ENCODE peak calls at places on chromosomes 12 and 14, in four cellular contexts. One of them, this sample, is unnamed. For H3K4me1, the result is how much of the 10 kb centered on the place peaks cover.

GRCh38 chr12:59500335-59500734 is 95.5 kb upstream of the SLC16A7 start:
- DNase-seq in IMR-90: no peak
- DNase-seq in A549: no peak
- DNase-seq in CD8-positive, alpha-beta T cell: no peak
- DNase-seq in this sample: no peak

GRCh38 chr12:57734586-57734985 is 4.0 kb downstream of the AGAP2 start:
- DNase-seq in IMR-90: no peak
- DNase-seq in A549: no peak
- DNase-seq in CD8-positive, alpha-beta T cell: no peak
- DNase-seq in this sample: no peak

GRCh38 chr12:52618216-52618615 is at the start of gene KRT73:
- DNase-seq in IMR-90: no peak
- DNase-seq in A549: no peak
- DNase-seq in CD8-positive, alpha-beta T cell: no peak
- DNase-seq in this sample: no peak

GRCh38 chr14:90536092-90536491 is 139.3 kb downstream of the CALM1 start:
- DNase-seq in IMR-90: no peak
- DNase-seq in A549: no peak
- DNase-seq in CD8-positive, alpha-beta T cell: no peak
- DNase-seq in this sample: peak

GRCh38 chr14:51818748-51819386 is 41.5 kb upstream of the GNG2 start:
- DNase-seq in IMR-90: no peak
- DNase-seq in A549: no peak
- DNase-seq in CD8-positive, alpha-beta T cell: no peak
- DNase-seq in this sample: no peak

GRCh38 chr12:57904848-57905811 is 36.2 kb upstream of the ATP23 start:
- DNase-seq in IMR-90: peak
- DNase-seq in A549: peak
- DNase-seq in CD8-positive, alpha-beta T cell: peak
- DNase-seq in this sample: peak

GRCh38 chr12:94500831-94501567 is 41.3 kb upstream of the CEP83 start:
- DNase-seq in IMR-90: no peak
- DNase-seq in A549: no peak
- DNase-seq in CD8-positive, alpha-beta T cell: no peak
- DNase-seq in this sample: peak

GRCh38 chr14:24246765-24247212 is 4.4 kb upstream of the TINF2 start:
- DNase-seq in IMR-90: peak
- DNase-seq in A549: no peak
- DNase-seq in CD8-positive, alpha-beta T cell: no peak
- DNase-seq in this sample: no peak

GRCh38 chr12:109641422-109641821 is 67.8 kb downstream of the MVK start:
- DNase-seq in IMR-90: no peak
- DNase-seq in A549: no peak
- DNase-seq in CD8-positive, alpha-beta T cell: no peak
- DNase-seq in this sample: no peak

GRCh38 chr14:37590096-37590809 is 4.8 kb downstream of the FOXA1 start:
- DNase-seq in IMR-90: no peak
- DNase-seq in A549: no peak
- DNase-seq in CD8-positive, alpha-beta T cell: no peak
- DNase-seq in this sample: no peak

GRCh38 chr14:87152701-87153100 is 840.3 kb downstream of the GALC start:
- DNase-seq in IMR-90: no peak
- DNase-seq in A549: no peak
- DNase-seq in CD8-positive, alpha-beta T cell: no peak
- DNase-seq in this sample: no peak

GRCh38 chr12:22527999-22528398 is 16.3 kb downstream of the C2CD5 start:
- DNase-seq in IMR-90: peak
- DNase-seq in A549: no peak
- DNase-seq in CD8-positive, alpha-beta T cell: no peak
- DNase-seq in this sample: peak

GRCh38 chr14:37230551-37231194 is 32.9 kb downstream of the MIPOL1 start:
- DNase-seq in IMR-90: peak
- DNase-seq in A549: peak
- DNase-seq in CD8-positive, alpha-beta T cell: no peak
- DNase-seq in this sample: peak

GRCh38 chr12:130127909-130128763 is 34.1 kb upstream of the FZD10 start:
- DNase-seq in IMR-90: no peak
- DNase-seq in A549: no peak
- DNase-seq in CD8-positive, alpha-beta T cell: no peak
- DNase-seq in this sample: peak

GRCh38 chr12:90622431-90622830 is 332.5 kb downstream of the CCER1 start:
- DNase-seq in IMR-90: peak
- DNase-seq in A549: no peak
- DNase-seq in CD8-positive, alpha-beta T cell: no peak
- DNase-seq in this sample: peak

GRCh38 chr12:13177373-13177772 is 19.2 kb upstream of the EMP1 start:
- DNase-seq in IMR-90: no peak
- DNase-seq in A549: no peak
- DNase-seq in CD8-positive, alpha-beta T cell: no peak
- DNase-seq in this sample: peak

GRCh38 chr12:13179159-13180074 is 17.1 kb upstream of the EMP1 start:
- DNase-seq in IMR-90: peak
- DNase-seq in A549: peak
- DNase-seq in CD8-positive, alpha-beta T cell: peak
- DNase-seq in this sample: peak

GRCh38 chr12:13178568-13179158 is 17.9 kb upstream of the EMP1 start:
- DNase-seq in IMR-90: no peak
- DNase-seq in A549: no peak
- DNase-seq in CD8-positive, alpha-beta T cell: no peak
- DNase-seq in this sample: no peak

GRCh38 chr12:13176257-13176656 is 20.3 kb upstream of the EMP1 start:
- DNase-seq in IMR-90: no peak
- DNase-seq in A549: no peak
- DNase-seq in CD8-positive, alpha-beta T cell: no peak
- DNase-seq in this sample: no peak

DNA sequence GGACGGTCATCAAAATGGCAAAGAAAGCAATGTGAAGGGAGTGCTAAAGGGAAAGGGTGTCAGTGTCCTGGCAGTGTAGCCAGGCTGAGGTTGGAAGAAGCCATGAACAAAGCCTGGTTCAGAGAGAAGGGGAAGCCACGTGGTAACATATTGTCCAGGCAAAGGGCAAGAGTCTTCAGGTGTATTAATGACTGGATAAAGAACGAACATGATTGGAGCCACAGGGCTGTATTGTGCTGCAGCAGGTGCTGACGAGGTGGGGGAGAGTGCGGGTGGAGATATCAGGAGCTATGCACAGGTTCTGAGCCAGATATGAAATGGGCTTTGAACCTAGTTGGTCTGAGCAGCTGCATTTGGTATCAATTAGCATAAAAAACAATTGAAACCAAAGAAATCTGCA is 18.6 kb upstream of the EMP1 start:
- DNase-seq in IMR-90: no peak
- DNase-seq in A549: no peak
- DNase-seq in CD8-positive, alpha-beta T cell: no peak
- DNase-seq in this sample: no peak
- H3K4me1 ChIP-seq in IMR-90: under half
- H3K4me1 ChIP-seq in A549: under half
- H3K4me1 ChIP-seq in CD8-positive, alpha-beta T cell: under half
- H3K4me1 ChIP-seq in this sample: half or more

DNA sequence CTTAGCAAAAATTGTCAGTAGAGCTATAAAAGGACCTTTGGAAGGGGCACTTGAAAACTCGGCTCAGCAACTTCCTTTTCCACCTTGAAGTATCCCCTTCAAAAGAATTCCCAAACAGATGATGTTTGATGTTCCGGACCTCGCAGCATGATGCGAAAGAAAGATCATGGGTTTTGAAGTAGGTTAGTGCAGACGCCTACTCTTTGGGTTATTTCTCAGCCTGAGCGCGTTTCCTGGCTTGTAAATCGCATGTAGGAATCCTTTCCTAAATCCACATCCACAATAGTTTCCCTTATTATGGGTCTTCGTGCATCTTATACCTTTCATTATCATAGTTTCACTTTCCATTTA is 584 bp upstream of the NEDD1 start:
- DNase-seq in IMR-90: no peak
- DNase-seq in A549: peak
- DNase-seq in CD8-positive, alpha-beta T cell: no peak
- DNase-seq in this sample: no peak
- H3K27ac ChIP-seq in IMR-90: peak
- H3K27ac ChIP-seq in A549: peak
- H3K27ac ChIP-seq in CD8-positive, alpha-beta T cell: peak
- H3K27ac ChIP-seq in this sample: peak

DNA sequence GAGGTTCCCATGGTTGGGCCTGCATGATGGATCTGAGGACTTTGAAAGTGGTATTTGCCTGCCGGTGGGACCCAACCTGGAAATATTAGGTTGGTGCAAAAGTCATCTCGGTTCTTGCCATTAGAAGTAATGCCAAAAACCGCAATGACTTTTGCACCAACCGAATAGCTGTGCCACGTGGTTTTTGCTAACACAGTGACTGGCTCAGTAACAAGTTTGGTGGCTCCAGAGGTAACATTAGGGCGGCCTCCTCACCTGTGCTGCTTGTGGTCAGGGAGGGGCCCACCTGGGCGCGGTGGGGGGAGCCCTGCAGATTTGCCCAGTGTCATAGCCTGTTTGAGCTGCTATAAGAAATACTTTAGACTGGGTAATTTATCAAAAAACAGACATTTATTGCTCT is 1.8 kb downstream of the BDKRB2 start:
- DNase-seq in IMR-90: no peak
- DNase-seq in A549: no peak
- DNase-seq in CD8-positive, alpha-beta T cell: no peak
- DNase-seq in this sample: no peak
- H3K4me3 ChIP-seq in IMR-90: peak
- H3K4me3 ChIP-seq in A549: peak
- H3K4me3 ChIP-seq in CD8-positive, alpha-beta T cell: no peak
- H3K4me3 ChIP-seq in this sample: peak

DNA sequence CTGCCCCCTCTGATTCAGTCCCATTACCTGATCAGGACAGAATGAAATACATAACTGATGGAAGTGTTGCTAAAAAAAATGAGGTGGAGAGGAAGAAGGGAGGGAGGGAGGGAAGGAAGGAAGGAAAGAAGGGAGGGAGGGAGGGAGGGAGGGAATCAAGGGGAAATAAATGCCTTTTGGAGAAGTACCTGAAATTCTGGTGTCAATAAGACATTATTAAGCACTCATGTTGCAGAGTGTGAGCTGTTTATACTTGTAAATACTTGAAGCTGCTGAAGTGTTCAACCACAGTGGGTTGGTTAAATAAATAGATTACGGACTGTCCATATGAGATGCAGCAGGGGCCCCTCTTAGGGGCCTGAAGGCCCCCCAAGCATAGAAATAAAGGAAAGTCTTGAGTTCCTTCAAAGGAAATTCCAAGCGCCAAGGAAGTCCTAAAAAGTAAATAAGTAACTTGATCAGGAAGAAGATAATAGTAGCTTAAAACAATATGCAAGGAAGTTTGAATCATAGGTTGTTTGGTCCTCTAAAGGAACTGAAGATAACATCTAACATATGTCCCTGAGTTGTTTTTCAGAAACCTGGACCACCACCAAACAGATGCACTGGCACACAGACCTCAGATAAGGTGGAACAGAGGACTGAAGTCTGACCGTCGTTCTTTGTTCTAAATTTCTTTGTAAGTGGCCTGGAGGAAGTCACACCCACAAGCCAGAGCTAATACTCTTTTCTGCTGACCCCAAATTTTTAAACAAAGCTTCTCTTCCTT is 110.8 kb downstream of the SEC23A start:
- DNase-seq in IMR-90: no peak
- DNase-seq in A549: no peak
- DNase-seq in CD8-positive, alpha-beta T cell: no peak
- DNase-seq in this sample: no peak
- H3K4me1 ChIP-seq in IMR-90: under half
- H3K4me1 ChIP-seq in A549: under half
- H3K4me1 ChIP-seq in CD8-positive, alpha-beta T cell: under half
- H3K4me1 ChIP-seq in this sample: under half

DNA sequence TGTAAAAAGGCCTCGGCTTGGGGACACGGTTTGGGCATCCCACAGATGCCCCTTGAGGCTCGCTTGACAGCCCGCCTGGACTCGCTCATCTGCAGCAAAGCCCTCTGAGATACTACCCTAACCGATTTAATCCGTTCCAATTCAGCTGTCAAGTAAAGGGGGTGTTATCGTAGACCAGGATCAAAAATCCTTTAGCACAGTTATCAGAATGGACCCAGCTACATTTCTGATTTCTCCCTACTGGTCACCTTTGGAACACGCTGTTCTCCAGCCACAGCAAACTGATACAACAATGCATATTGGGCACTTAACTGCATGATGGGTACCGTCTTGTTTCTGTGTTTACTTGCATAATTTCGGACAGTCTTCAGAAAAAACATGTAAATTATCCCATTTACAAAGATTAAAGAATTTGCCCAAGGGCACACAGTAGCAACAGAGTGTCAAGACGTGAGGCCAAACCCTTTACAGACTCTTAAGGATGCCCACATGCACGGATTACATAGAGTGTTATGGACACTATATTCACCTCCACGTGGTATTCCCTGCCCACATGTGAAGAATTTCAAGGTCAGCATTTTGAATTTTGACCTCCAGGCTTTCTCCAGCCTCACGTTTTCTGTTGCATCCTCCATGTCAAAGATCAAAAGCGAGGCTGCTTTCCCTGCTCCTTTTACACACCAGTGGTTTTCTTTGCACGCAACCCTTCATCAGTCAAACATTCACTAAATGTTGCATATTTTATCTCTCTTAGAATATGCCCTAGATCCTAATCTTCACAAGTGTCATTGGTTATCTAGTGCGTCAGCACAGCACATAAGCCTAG is 3.2 kb upstream of the DUSP6 start:
- DNase-seq in IMR-90: no peak
- DNase-seq in A549: peak
- DNase-seq in CD8-positive, alpha-beta T cell: no peak
- DNase-seq in this sample: no peak
- H3K27ac ChIP-seq in IMR-90: peak
- H3K27ac ChIP-seq in A549: peak
- H3K27ac ChIP-seq in CD8-positive, alpha-beta T cell: no peak
- H3K27ac ChIP-seq in this sample: no peak

DNA sequence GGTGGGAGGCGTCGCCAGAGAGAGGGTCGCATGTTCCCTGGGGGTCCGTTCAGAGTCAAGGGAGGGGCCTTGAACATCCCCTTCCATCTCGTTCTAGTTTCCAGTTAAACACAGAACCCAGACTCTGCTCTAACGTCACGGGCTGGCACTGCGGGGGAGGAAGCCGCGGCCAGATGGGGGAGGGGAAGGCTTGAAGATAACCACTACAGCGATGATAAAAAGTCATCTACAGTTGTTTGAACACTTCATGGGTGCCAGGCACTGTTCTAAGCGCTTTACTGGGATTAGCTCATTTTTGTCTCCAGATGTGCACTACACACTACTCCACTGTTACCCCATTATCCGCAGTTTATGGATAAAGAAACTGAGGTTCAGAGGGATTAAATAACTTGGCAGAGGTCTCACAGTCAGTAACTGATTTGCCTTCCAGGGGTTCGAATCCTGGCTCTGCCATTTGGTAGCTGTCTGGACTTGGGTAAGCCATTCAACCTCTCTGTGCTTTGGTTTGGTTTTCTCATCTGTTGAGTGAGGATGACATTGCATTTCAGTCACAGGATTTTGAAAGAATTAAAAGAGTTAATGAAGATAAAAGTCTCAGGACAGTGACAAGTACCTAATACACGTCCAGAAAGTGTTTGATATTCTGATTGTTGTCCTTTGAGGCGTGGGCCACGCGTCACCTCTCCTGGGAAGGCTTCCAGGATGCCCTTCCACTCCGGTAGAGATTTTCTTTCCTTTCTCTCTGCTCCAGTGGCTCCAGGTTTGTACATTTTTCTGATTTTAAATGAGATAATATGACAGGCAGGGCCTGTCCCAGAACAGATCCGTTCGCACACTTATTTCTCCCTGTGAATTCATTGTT is 798 bp upstream of the RASAL1 start:
- DNase-seq in IMR-90: no peak
- DNase-seq in A549: no peak
- DNase-seq in CD8-positive, alpha-beta T cell: no peak
- DNase-seq in this sample: no peak
- H3K4me3 ChIP-seq in IMR-90: no peak
- H3K4me3 ChIP-seq in A549: peak
- H3K4me3 ChIP-seq in CD8-positive, alpha-beta T cell: peak
- H3K4me3 ChIP-seq in this sample: no peak